ENCODE peak calls at places on chromosomes 3 and 15, in eight cellular contexts. F is amniotic stem cell; P is CD8-positive, alpha-beta T cell; V is Calu3; X is A673; G is fibroblast of lung; E is iPS-NIHi11; Q is stomach. D is an unnamed sample.

GRCh38 chr3:153244961-153245360 is 82.9 kb downstream of the RAP2B start:
- DNase-seq in E (no peak), X (no peak), P (no peak), G (peak; percentile 88), F (no peak), Q (no peak), V (no peak), D (no peak)

GRCh38 chr3:42856544-42856943 is 19.1 kb downstream of the CYP8B1 start:
- DNase-seq in F (no peak), P (no peak), E (no peak), G (no peak), X (no peak), Q (no peak), V (no peak), D (no peak)

GRCh38 chr3:43773273-43774104 is 82.8 kb downstream of the ABHD5 start:
- DNase-seq in E (no peak), F (no peak), V (no peak), Q (peak; percentile 38), P (no peak), G (no peak), X (no peak), D (peak; percentile 50)

GRCh38 chr3:42097166-42097946 is 6.2 kb downstream of the TRAK1 start:
- DNase-seq in G (peak; percentile 48), Q (no peak), P (no peak), X (no peak), E (no peak), F (no peak), V (no peak), D (no peak)

GRCh38 chr15:55241895-55242294 is 45.2 kb upstream of the RSL24D1 start:
- DNase-seq in F (no peak), E (no peak), Q (no peak), P (no peak), G (no peak), X (no peak), V (no peak), D (no peak)

GRCh38 chr3:131903988-131904415 is 130.8 kb downstream of the CPNE4 start:
- DNase-seq in P (no peak), V (peak; percentile 62), E (no peak), Q (no peak), F (peak; percentile 54), G (peak; percentile 98), X (no peak), D (no peak)

GRCh38 chr3:68523330-68523729 is 409.0 kb downstream of the TAFA4 start:
- DNase-seq in G (no peak), E (no peak), Q (no peak), P (no peak), F (no peak), X (no peak), V (no peak), D (no peak)

GRCh38 chr3:72661115-72661457 is 187.2 kb downstream of the SHQ1 start:
- DNase-seq in E (peak; percentile 50), F (peak; percentile 77), Q (peak; percentile 86), P (no peak), G (peak; percentile 73), X (no peak), V (peak; percentile 82), D (no peak)